ENCODE peak calls at places on chromosome 14, in seven cellular contexts. One of them, this sample, is unnamed.

GRCh38 chr14:31792726-31793125 is 231.5 kb downstream of the NUBPL start:
- DNase-seq in IMR-90: no peak
- DNase-seq in Panc1: no peak
- DNase-seq in lower leg skin: no peak
- DNase-seq in A549: no peak
- DNase-seq in AG10803: no peak
- DNase-seq in endodermal cell: no peak
- DNase-seq in this sample: no peak

GRCh38 chr14:76664790-76665189 is 96.5 kb upstream of the VASH1 start:
- DNase-seq in endodermal cell: no peak
- DNase-seq in AG10803: no peak
- DNase-seq in IMR-90: no peak
- DNase-seq in lower leg skin: no peak
- DNase-seq in Panc1: no peak
- DNase-seq in A549: no peak
- DNase-seq in this sample: no peak

GRCh38 chr14:84969501-84969900 is 560.4 kb upstream of the FLRT2 start:
- DNase-seq in IMR-90: no peak
- DNase-seq in Panc1: no peak
- DNase-seq in endodermal cell: no peak
- DNase-seq in lower leg skin: peak; percentile 13
- DNase-seq in AG10803: no peak
- DNase-seq in A549: no peak
- DNase-seq in this sample: no peak

GRCh38 chr14:97976861-97977260 is 1179.7 kb downstream of the VRK1 start:
- DNase-seq in A549: no peak
- DNase-seq in endodermal cell: no peak
- DNase-seq in AG10803: peak; percentile 1
- DNase-seq in IMR-90: no peak
- DNase-seq in Panc1: no peak
- DNase-seq in lower leg skin: peak; percentile 37
- DNase-seq in this sample: no peak

GRCh38 chr14:104437703-104438102 is 141.9 kb upstream of the C14orf180 start:
- DNase-seq in endodermal cell: peak; percentile 37
- DNase-seq in AG10803: no peak
- DNase-seq in IMR-90: no peak
- DNase-seq in A549: no peak
- DNase-seq in Panc1: no peak
- DNase-seq in lower leg skin: no peak
- DNase-seq in this sample: no peak

GRCh38 chr14:99728981-99729451 is 44.9 kb downstream of the CYP46A1 start:
- DNase-seq in Panc1: no peak
- DNase-seq in lower leg skin: no peak
- DNase-seq in endodermal cell: peak; percentile 39
- DNase-seq in IMR-90: no peak
- DNase-seq in AG10803: no peak
- DNase-seq in A549: no peak
- DNase-seq in this sample: no peak

GRCh38 chr14:59265808-59266207 is 77.3 kb downstream of the DAAM1 start:
- DNase-seq in A549: no peak
- DNase-seq in Panc1: no peak
- DNase-seq in IMR-90: no peak
- DNase-seq in lower leg skin: no peak
- DNase-seq in AG10803: no peak
- DNase-seq in endodermal cell: no peak
- DNase-seq in this sample: peak; percentile 60

GRCh38 chr14:92600318-92601053 is 86.9 kb downstream of the RIN3 start:
- DNase-seq in A549: peak; percentile 66
- DNase-seq in lower leg skin: no peak
- DNase-seq in AG10803: peak; percentile 83
- DNase-seq in IMR-90: peak; percentile 87
- DNase-seq in endodermal cell: peak; percentile 34
- DNase-seq in Panc1: no peak
- DNase-seq in this sample: peak; percentile 92

GRCh38 chr14:74290415-74290814 is 12.3 kb downstream of the ABCD4 start:
- DNase-seq in Panc1: no peak
- DNase-seq in endodermal cell: peak; percentile 70
- DNase-seq in IMR-90: peak; percentile 19
- DNase-seq in A549: peak; percentile 22
- DNase-seq in AG10803: no peak
- DNase-seq in lower leg skin: no peak
- DNase-seq in this sample: peak; percentile 42
- TF ChIP-seq CTCF in Panc1: peak; percentile 72
- TF ChIP-seq CTCF in endodermal cell: peak; percentile 78
- TF ChIP-seq CTCF in IMR-90: peak; percentile 41
- TF ChIP-seq CTCF in A549: peak; percentile 27
- TF ChIP-seq CTCF in AG10803: peak; percentile 53
- TF ChIP-seq CTCF in lower leg skin: no peak
- TF ChIP-seq CTCF in this sample: peak; percentile 37

GRCh38 chr14:81625343-81625742 is 91.7 kb upstream of the SEL1L start:
- DNase-seq in lower leg skin: no peak
- DNase-seq in IMR-90: no peak
- DNase-seq in endodermal cell: no peak
- DNase-seq in AG10803: peak; percentile 1
- DNase-seq in Panc1: peak; percentile 2
- DNase-seq in A549: peak; percentile 8
- DNase-seq in this sample: peak; percentile 20
- TF ChIP-seq CTCF in lower leg skin: no peak
- TF ChIP-seq CTCF in IMR-90: no peak
- TF ChIP-seq CTCF in endodermal cell: peak; percentile 80
- TF ChIP-seq CTCF in AG10803: peak; percentile 21
- TF ChIP-seq CTCF in Panc1: peak; percentile 39
- TF ChIP-seq CTCF in A549: peak; percentile 58
- TF ChIP-seq CTCF in this sample: peak; percentile 21

DNA sequence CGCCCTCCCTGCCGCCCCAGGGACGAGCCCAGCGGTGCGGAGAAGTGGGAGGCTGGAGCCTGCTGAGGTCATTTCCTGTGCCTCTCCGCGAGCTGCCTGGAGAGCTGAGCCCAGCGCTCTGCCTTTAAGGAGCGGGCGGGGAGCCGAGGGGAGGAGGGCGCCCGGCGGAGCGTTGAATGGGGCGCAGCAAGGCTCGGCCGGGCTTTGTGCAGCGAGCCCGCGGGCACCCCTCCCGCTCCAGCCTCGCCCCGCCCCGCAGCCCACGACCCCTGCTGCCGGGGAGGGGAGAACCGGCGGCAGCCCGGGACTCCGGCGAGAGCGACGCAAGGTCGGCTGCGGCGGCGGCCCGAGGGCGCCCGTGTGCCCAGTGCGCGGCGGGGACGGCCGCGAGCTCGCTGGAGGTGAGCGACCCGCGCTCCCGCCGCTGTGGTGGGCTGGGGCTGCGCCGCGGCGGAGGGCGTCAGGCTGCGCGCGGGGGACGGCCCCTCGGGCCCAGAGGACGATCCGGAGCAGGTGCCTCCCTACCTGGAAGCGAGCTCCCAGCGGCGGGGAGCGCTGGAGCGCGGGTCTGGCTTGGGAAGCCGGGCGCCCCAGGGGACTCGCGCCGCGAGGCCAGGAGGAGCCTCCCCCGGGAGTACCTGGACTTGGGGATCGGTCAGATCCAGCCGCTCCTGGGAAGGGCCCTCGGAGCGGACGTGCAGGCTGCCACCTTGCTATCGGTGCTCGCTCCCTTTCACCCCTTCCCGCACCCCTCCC is at the start of gene PLEKHH1:
- DNase-seq in endodermal cell: peak; percentile 91
- DNase-seq in lower leg skin: peak; percentile 57
- DNase-seq in Panc1: no peak
- DNase-seq in A549: peak; percentile 87
- DNase-seq in IMR-90: peak; percentile 57
- DNase-seq in AG10803: peak; percentile 59
- DNase-seq in this sample: peak; percentile 61
- TF ChIP-seq CTCF in endodermal cell: peak; percentile 65
- TF ChIP-seq CTCF in lower leg skin: no peak
- TF ChIP-seq CTCF in Panc1: peak; percentile 7
- TF ChIP-seq CTCF in A549: no peak
- TF ChIP-seq CTCF in IMR-90: no peak
- TF ChIP-seq CTCF in AG10803: no peak
- TF ChIP-seq CTCF in this sample: no peak

DNA sequence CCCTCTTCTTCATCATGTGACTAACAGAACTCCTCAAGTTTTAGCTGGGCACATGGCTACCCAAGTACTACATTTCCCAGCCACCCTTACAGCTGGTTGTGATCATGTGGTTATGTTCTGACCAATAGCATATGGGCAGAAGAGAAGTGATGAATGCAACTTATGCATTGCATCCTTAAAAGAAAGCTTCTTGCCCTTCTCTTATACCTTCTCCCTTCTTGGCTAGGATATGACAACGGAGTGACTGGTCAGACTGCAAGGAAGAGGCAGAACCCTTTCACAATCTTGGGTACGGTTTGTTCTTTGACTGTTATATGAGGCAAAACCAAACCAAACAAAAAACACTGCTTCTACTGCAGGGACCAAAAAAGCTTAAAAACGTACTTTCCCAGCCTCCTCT is 66.5 kb upstream of the MAX start:
- DNase-seq in lower leg skin: no peak
- DNase-seq in Panc1: no peak
- DNase-seq in AG10803: peak; percentile 42
- DNase-seq in A549: no peak
- DNase-seq in IMR-90: no peak
- DNase-seq in endodermal cell: no peak
- DNase-seq in this sample: peak; percentile 90
- TF ChIP-seq CTCF in lower leg skin: no peak
- TF ChIP-seq CTCF in Panc1: no peak
- TF ChIP-seq CTCF in AG10803: no peak
- TF ChIP-seq CTCF in A549: no peak
- TF ChIP-seq CTCF in IMR-90: no peak
- TF ChIP-seq CTCF in endodermal cell: no peak
- TF ChIP-seq CTCF in this sample: no peak

DNA sequence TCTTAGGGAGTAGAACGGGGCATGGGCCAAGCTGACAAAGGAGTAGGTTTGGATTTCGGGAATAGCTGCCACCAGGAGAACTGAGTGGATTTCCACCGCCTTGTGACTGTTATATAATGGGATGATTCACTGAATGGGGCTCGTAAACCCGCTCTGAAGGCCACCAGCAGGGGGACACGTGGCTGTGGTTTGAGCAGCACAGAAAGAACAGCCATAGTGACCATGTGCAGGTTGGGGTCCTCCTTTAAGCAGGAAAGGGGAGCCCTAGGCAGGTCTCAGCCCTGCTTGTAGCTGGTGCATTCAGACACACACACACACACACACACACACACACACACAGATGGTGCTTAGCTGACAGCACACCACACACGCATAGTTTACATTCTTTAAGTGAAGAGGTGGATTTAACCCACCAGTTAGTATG is 8.6 kb upstream of the ASB2 start:
- DNase-seq in AG10803: peak; percentile 95
- DNase-seq in Panc1: no peak
- DNase-seq in endodermal cell: peak; percentile 88
- DNase-seq in lower leg skin: no peak
- DNase-seq in IMR-90: peak; percentile 91
- DNase-seq in A549: peak; percentile 76
- DNase-seq in this sample: peak; percentile 41
- TF ChIP-seq CTCF in AG10803: peak; percentile 53
- TF ChIP-seq CTCF in Panc1: no peak
- TF ChIP-seq CTCF in endodermal cell: peak; percentile 76
- TF ChIP-seq CTCF in lower leg skin: no peak
- TF ChIP-seq CTCF in IMR-90: peak; percentile 50
- TF ChIP-seq CTCF in A549: peak; percentile 24
- TF ChIP-seq CTCF in this sample: peak; percentile 38

GRCh38 chr14:35971965-35972630 is 146.0 kb downstream of the BRMS1L start:
- DNase-seq in IMR-90: no peak
- DNase-seq in endodermal cell: no peak
- DNase-seq in AG10803: no peak
- DNase-seq in lower leg skin: no peak
- DNase-seq in A549: no peak
- DNase-seq in Panc1: no peak
- DNase-seq in this sample: no peak
- TF ChIP-seq CTCF in IMR-90: no peak
- TF ChIP-seq CTCF in endodermal cell: no peak
- TF ChIP-seq CTCF in AG10803: no peak
- TF ChIP-seq CTCF in lower leg skin: no peak
- TF ChIP-seq CTCF in A549: no peak
- TF ChIP-seq CTCF in Panc1: no peak
- TF ChIP-seq CTCF in this sample: no peak